ENCODE peak calls at places on chromosomes 6 and 20, in seven cellular contexts. One of them, this sample, is unnamed.

GRCh38 chr6:133337312-133337711 is 96.2 kb downstream of the EYA4 start:
- DNase-seq in ureter: no peak
- DNase-seq in A172: no peak
- DNase-seq in SHP77: no peak
- DNase-seq in dermis microvascular lymphatic vessel endothelial cell: no peak
- DNase-seq in MCF 10A: no peak
- DNase-seq in AG20443: no peak
- DNase-seq in this sample: no peak

GRCh38 chr20:44701116-44701865 is 13.9 kb upstream of the CCN5 start:
- DNase-seq in AG20443: no peak
- DNase-seq in ureter: no peak
- DNase-seq in SHP77: no peak
- DNase-seq in MCF 10A: peak
- DNase-seq in dermis microvascular lymphatic vessel endothelial cell: no peak
- DNase-seq in A172: no peak
- DNase-seq in this sample: no peak

GRCh38 chr6:32154514-32155161 is 697 bp downstream of the PPT2 start:
- DNase-seq in AG20443: peak
- DNase-seq in SHP77: peak
- DNase-seq in dermis microvascular lymphatic vessel endothelial cell: peak
- DNase-seq in ureter: peak
- DNase-seq in A172: peak
- DNase-seq in MCF 10A: peak
- DNase-seq in this sample: peak

GRCh38 chr6:8170245-8170644 is 67.9 kb upstream of the EEF1E1 start:
- DNase-seq in A172: no peak
- DNase-seq in SHP77: no peak
- DNase-seq in MCF 10A: no peak
- DNase-seq in ureter: no peak
- DNase-seq in AG20443: no peak
- DNase-seq in dermis microvascular lymphatic vessel endothelial cell: no peak
- DNase-seq in this sample: no peak

GRCh38 chr6:162728177-162728571 is 400 bp downstream of the PACRG start:
- DNase-seq in A172: no peak
- DNase-seq in ureter: no peak
- DNase-seq in MCF 10A: no peak
- DNase-seq in SHP77: no peak
- DNase-seq in dermis microvascular lymphatic vessel endothelial cell: no peak
- DNase-seq in AG20443: peak
- DNase-seq in this sample: no peak

GRCh38 chr6:130132286-130132701 is 90.5 kb downstream of the SAMD3 start:
- DNase-seq in ureter: no peak
- DNase-seq in MCF 10A: no peak
- DNase-seq in A172: no peak
- DNase-seq in SHP77: no peak
- DNase-seq in dermis microvascular lymphatic vessel endothelial cell: no peak
- DNase-seq in AG20443: no peak
- DNase-seq in this sample: no peak

GRCh38 chr20:1328680-1329330 is at the start of gene SDCBP2:
- DNase-seq in ureter: peak
- DNase-seq in dermis microvascular lymphatic vessel endothelial cell: no peak
- DNase-seq in A172: no peak
- DNase-seq in AG20443: peak
- DNase-seq in SHP77: no peak
- DNase-seq in MCF 10A: peak
- DNase-seq in this sample: no peak

GRCh38 chr6:42088101-42088591 is 37.8 kb downstream of the TAF8 start:
- DNase-seq in ureter: no peak
- DNase-seq in dermis microvascular lymphatic vessel endothelial cell: no peak
- DNase-seq in AG20443: no peak
- DNase-seq in SHP77: no peak
- DNase-seq in MCF 10A: peak
- DNase-seq in A172: peak
- DNase-seq in this sample: no peak

GRCh38 chr6:169626169-169626833 is 75.5 kb downstream of the WDR27 start:
- DNase-seq in AG20443: no peak
- DNase-seq in A172: no peak
- DNase-seq in dermis microvascular lymphatic vessel endothelial cell: no peak
- DNase-seq in SHP77: no peak
- DNase-seq in ureter: no peak
- DNase-seq in MCF 10A: no peak
- DNase-seq in this sample: no peak

GRCh38 chr20:621115-621756 is 11.1 kb upstream of the TCF15 start:
- DNase-seq in AG20443: peak
- DNase-seq in MCF 10A: no peak
- DNase-seq in SHP77: no peak
- DNase-seq in dermis microvascular lymphatic vessel endothelial cell: no peak
- DNase-seq in A172: peak
- DNase-seq in ureter: no peak
- DNase-seq in this sample: no peak

GRCh38 chr20:19945732-19946670 is 71.2 kb upstream of the NAA20 start:
- DNase-seq in ureter: no peak
- DNase-seq in AG20443: no peak
- DNase-seq in dermis microvascular lymphatic vessel endothelial cell: peak
- DNase-seq in A172: no peak
- DNase-seq in SHP77: no peak
- DNase-seq in MCF 10A: no peak
- DNase-seq in this sample: no peak

GRCh38 chr6:72798196-72798595 is 176.3 kb downstream of the KCNQ5 start:
- DNase-seq in AG20443: no peak
- DNase-seq in A172: peak
- DNase-seq in SHP77: no peak
- DNase-seq in dermis microvascular lymphatic vessel endothelial cell: no peak
- DNase-seq in ureter: no peak
- DNase-seq in MCF 10A: peak
- DNase-seq in this sample: no peak

GRCh38 chr6:151089916-151090443 is 149.8 kb upstream of the AKAP12 start:
- DNase-seq in AG20443: no peak
- DNase-seq in dermis microvascular lymphatic vessel endothelial cell: no peak
- DNase-seq in MCF 10A: no peak
- DNase-seq in ureter: no peak
- DNase-seq in A172: no peak
- DNase-seq in SHP77: no peak
- DNase-seq in this sample: no peak

GRCh38 chr20:64104667-64105451 is 2.5 kb downstream of the NPBWR2 start:
- DNase-seq in AG20443: no peak
- DNase-seq in MCF 10A: no peak
- DNase-seq in dermis microvascular lymphatic vessel endothelial cell: no peak
- DNase-seq in A172: no peak
- DNase-seq in SHP77: no peak
- DNase-seq in ureter: peak
- DNase-seq in this sample: peak

GRCh38 chr6:126337323-126337722 is 2.6 kb upstream of the CENPW start:
- DNase-seq in SHP77: no peak
- DNase-seq in A172: no peak
- DNase-seq in MCF 10A: peak
- DNase-seq in ureter: no peak
- DNase-seq in AG20443: peak
- DNase-seq in dermis microvascular lymphatic vessel endothelial cell: no peak
- DNase-seq in this sample: no peak

GRCh38 chr6:38524436-38525145 is 115.1 kb downstream of the BTBD9 start:
- DNase-seq in AG20443: no peak
- DNase-seq in ureter: no peak
- DNase-seq in A172: no peak
- DNase-seq in SHP77: no peak
- DNase-seq in MCF 10A: no peak
- DNase-seq in dermis microvascular lymphatic vessel endothelial cell: peak
- DNase-seq in this sample: no peak

GRCh38 chr6:42022755-42023384 is 27.5 kb upstream of the TAF8 start:
- DNase-seq in AG20443: no peak
- DNase-seq in SHP77: no peak
- DNase-seq in ureter: no peak
- DNase-seq in MCF 10A: no peak
- DNase-seq in dermis microvascular lymphatic vessel endothelial cell: no peak
- DNase-seq in A172: no peak
- DNase-seq in this sample: peak

GRCh38 chr6:152246554-152247337 is 390.4 kb downstream of the SYNE1 start:
- DNase-seq in ureter: no peak
- DNase-seq in A172: no peak
- DNase-seq in AG20443: no peak
- DNase-seq in dermis microvascular lymphatic vessel endothelial cell: no peak
- DNase-seq in SHP77: no peak
- DNase-seq in MCF 10A: peak
- DNase-seq in this sample: no peak

GRCh38 chr6:130411481-130411880 is 45.7 kb downstream of the TMEM200A start:
- DNase-seq in SHP77: no peak
- DNase-seq in MCF 10A: no peak
- DNase-seq in ureter: no peak
- DNase-seq in dermis microvascular lymphatic vessel endothelial cell: no peak
- DNase-seq in A172: no peak
- DNase-seq in AG20443: no peak
- DNase-seq in this sample: no peak

GRCh38 chr6:54722328-54722727 is 124.2 kb upstream of the FAM83B start:
- DNase-seq in MCF 10A: peak
- DNase-seq in SHP77: no peak
- DNase-seq in dermis microvascular lymphatic vessel endothelial cell: no peak
- DNase-seq in A172: no peak
- DNase-seq in ureter: no peak
- DNase-seq in AG20443: no peak
- DNase-seq in this sample: no peak

GRCh38 chr6:38261626-38262025 is 378.1 kb downstream of the BTBD9 start:
- DNase-seq in dermis microvascular lymphatic vessel endothelial cell: no peak
- DNase-seq in AG20443: no peak
- DNase-seq in A172: no peak
- DNase-seq in MCF 10A: peak
- DNase-seq in SHP77: no peak
- DNase-seq in ureter: no peak
- DNase-seq in this sample: no peak

GRCh38 chr20:23086056-23086551 is at the start of gene CD93:
- DNase-seq in AG20443: no peak
- DNase-seq in SHP77: no peak
- DNase-seq in ureter: no peak
- DNase-seq in MCF 10A: no peak
- DNase-seq in A172: no peak
- DNase-seq in dermis microvascular lymphatic vessel endothelial cell: peak
- DNase-seq in this sample: peak